ENCODE peak calls at places on chromosomes 11 and 22, in nine cellular contexts. One of them, this sample, is unnamed.

GRCh38 chr11:111694851-111695250 is 71.3 kb downstream of the PPP2R1B start:
- DNase-seq in cardiac fibroblast: peak
- DNase-seq in AG04450: peak
- DNase-seq in ovary: no peak
- DNase-seq in neuronal stem cell: no peak
- DNase-seq in NB4: no peak
- DNase-seq in kidney epithelial cell: peak
- DNase-seq in lower leg skin: no peak
- DNase-seq in psoas muscle: peak
- DNase-seq in this sample: no peak

GRCh38 chr11:28251263-28251662 is 143.1 kb downstream of the METTL15 start:
- DNase-seq in AG04450: no peak
- DNase-seq in NB4: no peak
- DNase-seq in cardiac fibroblast: no peak
- DNase-seq in kidney epithelial cell: no peak
- DNase-seq in ovary: no peak
- DNase-seq in lower leg skin: no peak
- DNase-seq in psoas muscle: no peak
- DNase-seq in neuronal stem cell: no peak
- DNase-seq in this sample: no peak

GRCh38 chr22:39408173-39408572 is 8.6 kb downstream of the TAB1 start:
- DNase-seq in neuronal stem cell: no peak
- DNase-seq in NB4: no peak
- DNase-seq in cardiac fibroblast: no peak
- DNase-seq in kidney epithelial cell: no peak
- DNase-seq in psoas muscle: no peak
- DNase-seq in lower leg skin: peak
- DNase-seq in ovary: no peak
- DNase-seq in AG04450: no peak
- DNase-seq in this sample: no peak

GRCh38 chr11:71076525-71077304 is 175.7 kb downstream of the SHANK2 start:
- DNase-seq in ovary: no peak
- DNase-seq in cardiac fibroblast: no peak
- DNase-seq in AG04450: no peak
- DNase-seq in psoas muscle: no peak
- DNase-seq in lower leg skin: no peak
- DNase-seq in NB4: no peak
- DNase-seq in neuronal stem cell: no peak
- DNase-seq in kidney epithelial cell: no peak
- DNase-seq in this sample: no peak

GRCh38 chr11:67494371-67495233 is 10.6 kb downstream of the PITPNM1 start:
- DNase-seq in neuronal stem cell: no peak
- DNase-seq in lower leg skin: no peak
- DNase-seq in ovary: no peak
- DNase-seq in NB4: no peak
- DNase-seq in cardiac fibroblast: no peak
- DNase-seq in psoas muscle: no peak
- DNase-seq in AG04450: no peak
- DNase-seq in kidney epithelial cell: no peak
- DNase-seq in this sample: no peak

GRCh38 chr11:1075341-1075911 is 752 bp downstream of the MUC2 start:
- DNase-seq in cardiac fibroblast: no peak
- DNase-seq in kidney epithelial cell: no peak
- DNase-seq in lower leg skin: no peak
- DNase-seq in psoas muscle: peak
- DNase-seq in neuronal stem cell: no peak
- DNase-seq in ovary: peak
- DNase-seq in NB4: no peak
- DNase-seq in AG04450: no peak
- DNase-seq in this sample: no peak

GRCh38 chr11:12251651-12252560 is 125.5 kb upstream of the PARVA start:
- DNase-seq in NB4: no peak
- DNase-seq in cardiac fibroblast: no peak
- DNase-seq in psoas muscle: no peak
- DNase-seq in AG04450: no peak
- DNase-seq in kidney epithelial cell: no peak
- DNase-seq in neuronal stem cell: no peak
- DNase-seq in ovary: no peak
- DNase-seq in lower leg skin: no peak
- DNase-seq in this sample: no peak

GRCh38 chr11:91790346-91790745 is 434.3 kb upstream of the FAT3 start:
- DNase-seq in NB4: no peak
- DNase-seq in psoas muscle: no peak
- DNase-seq in lower leg skin: no peak
- DNase-seq in cardiac fibroblast: no peak
- DNase-seq in AG04450: no peak
- DNase-seq in kidney epithelial cell: no peak
- DNase-seq in neuronal stem cell: no peak
- DNase-seq in ovary: no peak
- DNase-seq in this sample: no peak

GRCh38 chr11:16945671-16946469 is 68.3 kb downstream of the PLEKHA7 start:
- DNase-seq in lower leg skin: no peak
- DNase-seq in NB4: peak
- DNase-seq in cardiac fibroblast: peak
- DNase-seq in psoas muscle: no peak
- DNase-seq in neuronal stem cell: peak
- DNase-seq in AG04450: no peak
- DNase-seq in kidney epithelial cell: no peak
- DNase-seq in ovary: peak
- DNase-seq in this sample: no peak

GRCh38 chr11:19974886-19975285 is 185.4 kb downstream of the DBX1 start:
- DNase-seq in AG04450: no peak
- DNase-seq in ovary: no peak
- DNase-seq in lower leg skin: no peak
- DNase-seq in psoas muscle: no peak
- DNase-seq in NB4: no peak
- DNase-seq in kidney epithelial cell: no peak
- DNase-seq in neuronal stem cell: no peak
- DNase-seq in cardiac fibroblast: no peak
- DNase-seq in this sample: no peak

GRCh38 chr11:74754507-74755255 is 6.0 kb downstream of the RNF169 start:
- DNase-seq in kidney epithelial cell: peak
- DNase-seq in psoas muscle: no peak
- DNase-seq in NB4: no peak
- DNase-seq in lower leg skin: no peak
- DNase-seq in cardiac fibroblast: peak
- DNase-seq in AG04450: peak
- DNase-seq in neuronal stem cell: no peak
- DNase-seq in ovary: no peak
- DNase-seq in this sample: peak

GRCh38 chr22:39611360-39611759 is 40.8 kb downstream of the CACNA1I start:
- DNase-seq in lower leg skin: no peak
- DNase-seq in kidney epithelial cell: no peak
- DNase-seq in AG04450: no peak
- DNase-seq in neuronal stem cell: no peak
- DNase-seq in psoas muscle: no peak
- DNase-seq in ovary: no peak
- DNase-seq in cardiac fibroblast: no peak
- DNase-seq in NB4: no peak
- DNase-seq in this sample: no peak

GRCh38 chr11:30255637-30256036 is 24.8 kb downstream of the FSHB start:
- DNase-seq in psoas muscle: no peak
- DNase-seq in NB4: no peak
- DNase-seq in cardiac fibroblast: no peak
- DNase-seq in AG04450: no peak
- DNase-seq in lower leg skin: no peak
- DNase-seq in ovary: no peak
- DNase-seq in neuronal stem cell: no peak
- DNase-seq in kidney epithelial cell: no peak
- DNase-seq in this sample: no peak

GRCh38 chr22:42484506-42484905 is 35.1 kb downstream of the RRP7A start:
- DNase-seq in neuronal stem cell: no peak
- DNase-seq in lower leg skin: no peak
- DNase-seq in kidney epithelial cell: no peak
- DNase-seq in AG04450: no peak
- DNase-seq in cardiac fibroblast: no peak
- DNase-seq in ovary: no peak
- DNase-seq in NB4: no peak
- DNase-seq in psoas muscle: no peak
- DNase-seq in this sample: no peak
- H3K4me3 ChIP-seq in neuronal stem cell: no peak
- H3K4me3 ChIP-seq in lower leg skin: no peak
- H3K4me3 ChIP-seq in kidney epithelial cell: no peak
- H3K4me3 ChIP-seq in AG04450: no peak
- H3K4me3 ChIP-seq in cardiac fibroblast: no peak
- H3K4me3 ChIP-seq in ovary: no peak
- H3K4me3 ChIP-seq in NB4: no peak
- H3K4me3 ChIP-seq in psoas muscle: no peak
- H3K4me3 ChIP-seq in this sample: no peak

DNA sequence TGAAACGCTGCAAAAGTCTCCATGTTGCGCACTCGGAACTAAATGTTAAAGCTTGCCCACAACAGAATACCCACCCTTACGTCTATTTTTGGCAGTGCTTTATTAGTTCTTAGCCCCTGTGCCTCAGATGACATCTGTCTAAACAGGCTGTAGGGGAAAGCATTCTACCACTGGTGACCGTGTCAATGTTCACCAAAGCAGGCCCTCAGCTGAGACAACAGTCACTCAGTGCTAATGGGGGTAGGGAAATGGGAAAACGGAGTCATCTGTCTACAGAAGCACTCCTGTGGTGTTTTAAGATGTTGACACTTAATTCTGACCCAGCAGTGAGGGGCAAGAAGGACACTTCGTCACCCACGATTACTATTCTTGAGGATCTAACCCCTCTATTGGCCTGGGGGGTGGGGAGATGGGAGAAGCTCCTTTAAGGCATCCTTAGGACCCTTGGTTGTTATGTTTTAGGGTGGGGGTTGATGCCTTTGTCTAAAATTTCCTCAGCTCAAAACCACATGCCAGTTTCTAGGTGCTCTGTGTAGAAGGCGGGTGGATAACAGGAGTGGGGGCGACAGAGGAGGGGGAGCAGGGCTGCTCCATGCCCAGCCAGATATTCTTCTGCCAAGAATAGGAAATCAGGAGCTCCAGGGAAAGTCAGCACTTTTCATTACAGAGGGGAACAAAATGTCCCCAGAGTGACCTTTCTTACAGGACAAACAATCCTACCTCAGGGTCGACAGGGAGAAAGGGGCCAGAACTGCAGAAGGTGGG is 15.6 kb upstream of the MFRP start:
- DNase-seq in kidney epithelial cell: no peak
- DNase-seq in cardiac fibroblast: no peak
- DNase-seq in neuronal stem cell: no peak
- DNase-seq in lower leg skin: no peak
- DNase-seq in psoas muscle: no peak
- DNase-seq in AG04450: no peak
- DNase-seq in NB4: no peak
- DNase-seq in ovary: no peak
- DNase-seq in this sample: no peak
- H3K4me3 ChIP-seq in kidney epithelial cell: no peak
- H3K4me3 ChIP-seq in cardiac fibroblast: no peak
- H3K4me3 ChIP-seq in neuronal stem cell: no peak
- H3K4me3 ChIP-seq in lower leg skin: no peak
- H3K4me3 ChIP-seq in psoas muscle: peak
- H3K4me3 ChIP-seq in AG04450: no peak
- H3K4me3 ChIP-seq in NB4: no peak
- H3K4me3 ChIP-seq in ovary: peak
- H3K4me3 ChIP-seq in this sample: no peak

GRCh38 chr11:27118371-27118770 is 77.8 kb downstream of the BBOX1 start:
- DNase-seq in ovary: no peak
- DNase-seq in psoas muscle: no peak
- DNase-seq in NB4: no peak
- DNase-seq in AG04450: no peak
- DNase-seq in kidney epithelial cell: no peak
- DNase-seq in cardiac fibroblast: peak
- DNase-seq in neuronal stem cell: no peak
- DNase-seq in lower leg skin: no peak
- DNase-seq in this sample: no peak
- H3K4me3 ChIP-seq in ovary: no peak
- H3K4me3 ChIP-seq in psoas muscle: no peak
- H3K4me3 ChIP-seq in NB4: no peak
- H3K4me3 ChIP-seq in AG04450: no peak
- H3K4me3 ChIP-seq in kidney epithelial cell: no peak
- H3K4me3 ChIP-seq in cardiac fibroblast: no peak
- H3K4me3 ChIP-seq in neuronal stem cell: no peak
- H3K4me3 ChIP-seq in lower leg skin: no peak
- H3K4me3 ChIP-seq in this sample: no peak

GRCh38 chr11:95232666-95233065 is 1.7 kb upstream of the SESN3 start:
- DNase-seq in lower leg skin: no peak
- DNase-seq in kidney epithelial cell: no peak
- DNase-seq in AG04450: no peak
- DNase-seq in cardiac fibroblast: no peak
- DNase-seq in neuronal stem cell: no peak
- DNase-seq in ovary: no peak
- DNase-seq in psoas muscle: no peak
- DNase-seq in NB4: peak
- DNase-seq in this sample: no peak
- H3K4me3 ChIP-seq in lower leg skin: no peak
- H3K4me3 ChIP-seq in kidney epithelial cell: peak
- H3K4me3 ChIP-seq in AG04450: no peak
- H3K4me3 ChIP-seq in cardiac fibroblast: peak
- H3K4me3 ChIP-seq in neuronal stem cell: no peak
- H3K4me3 ChIP-seq in ovary: peak
- H3K4me3 ChIP-seq in psoas muscle: peak
- H3K4me3 ChIP-seq in NB4: peak
- H3K4me3 ChIP-seq in this sample: no peak

GRCh38 chr11:32434387-32435151 is 770 bp downstream of the WT1 start:
- DNase-seq in neuronal stem cell: no peak
- DNase-seq in NB4: peak
- DNase-seq in AG04450: no peak
- DNase-seq in cardiac fibroblast: peak
- DNase-seq in kidney epithelial cell: no peak
- DNase-seq in psoas muscle: no peak
- DNase-seq in lower leg skin: no peak
- DNase-seq in ovary: peak
- DNase-seq in this sample: no peak

GRCh38 chr11:32435511-32435946 is at the start of gene WT1:
- DNase-seq in psoas muscle: no peak
- DNase-seq in NB4: peak
- DNase-seq in ovary: peak
- DNase-seq in kidney epithelial cell: peak
- DNase-seq in cardiac fibroblast: peak
- DNase-seq in lower leg skin: no peak
- DNase-seq in neuronal stem cell: no peak
- DNase-seq in AG04450: no peak
- DNase-seq in this sample: no peak

GRCh38 chr11:32434116-32434386 is 1.3 kb downstream of the WT1 start:
- DNase-seq in ovary: no peak
- DNase-seq in cardiac fibroblast: no peak
- DNase-seq in psoas muscle: no peak
- DNase-seq in kidney epithelial cell: no peak
- DNase-seq in neuronal stem cell: no peak
- DNase-seq in NB4: no peak
- DNase-seq in AG04450: no peak
- DNase-seq in lower leg skin: no peak
- DNase-seq in this sample: no peak

GRCh38 chr11:32435947-32436750 is 810 bp upstream of the WT1 start:
- DNase-seq in ovary: peak
- DNase-seq in cardiac fibroblast: peak
- DNase-seq in lower leg skin: no peak
- DNase-seq in psoas muscle: no peak
- DNase-seq in kidney epithelial cell: no peak
- DNase-seq in NB4: peak
- DNase-seq in neuronal stem cell: no peak
- DNase-seq in AG04450: no peak
- DNase-seq in this sample: no peak

GRCh38 chr11:32435152-32435480 is 223 bp downstream of the WT1 start:
- DNase-seq in neuronal stem cell: no peak
- DNase-seq in cardiac fibroblast: peak
- DNase-seq in psoas muscle: no peak
- DNase-seq in AG04450: no peak
- DNase-seq in kidney epithelial cell: no peak
- DNase-seq in ovary: no peak
- DNase-seq in NB4: no peak
- DNase-seq in lower leg skin: no peak
- DNase-seq in this sample: no peak
- H3K4me3 ChIP-seq in neuronal stem cell: no peak
- H3K4me3 ChIP-seq in cardiac fibroblast: peak
- H3K4me3 ChIP-seq in psoas muscle: peak
- H3K4me3 ChIP-seq in AG04450: no peak
- H3K4me3 ChIP-seq in kidney epithelial cell: peak
- H3K4me3 ChIP-seq in ovary: peak
- H3K4me3 ChIP-seq in NB4: peak
- H3K4me3 ChIP-seq in lower leg skin: no peak
- H3K4me3 ChIP-seq in this sample: no peak

GRCh38 chr11:125214466-125215204 is 50.1 kb downstream of the PKNOX2 start:
- DNase-seq in AG04450: no peak
- DNase-seq in neuronal stem cell: peak
- DNase-seq in cardiac fibroblast: peak
- DNase-seq in kidney epithelial cell: no peak
- DNase-seq in NB4: no peak
- DNase-seq in psoas muscle: no peak
- DNase-seq in lower leg skin: no peak
- DNase-seq in ovary: peak
- DNase-seq in this sample: no peak
- H3K4me3 ChIP-seq in AG04450: no peak
- H3K4me3 ChIP-seq in neuronal stem cell: no peak
- H3K4me3 ChIP-seq in cardiac fibroblast: no peak
- H3K4me3 ChIP-seq in kidney epithelial cell: no peak
- H3K4me3 ChIP-seq in NB4: no peak
- H3K4me3 ChIP-seq in psoas muscle: no peak
- H3K4me3 ChIP-seq in lower leg skin: no peak
- H3K4me3 ChIP-seq in ovary: no peak
- H3K4me3 ChIP-seq in this sample: no peak